ENCODE peak calls at places on chromosomes 3 and 15, in six cellular contexts. B is transverse colon; Y is CD8-positive, alpha-beta memory T cell; S is left ventricle myocardium inferior; C is GM23248; N is ascending aorta. R is an unnamed sample. For H3K9me3, H3K4me1 and H3K27me3, the result is how much of the 10 kb centered on the place peaks cover.

GRCh38 chr15:68894208-68894607 is 36.1 kb upstream of the SPESP1 start:
- DNase-seq in B (no peak), Y (no peak), S (no peak), C (no peak), N (no peak), R (no peak)

GRCh38 chr15:46297766-46298165 is 662.9 kb downstream of the SQOR start:
- DNase-seq in B (no peak), Y (no peak), S (no peak), C (no peak), N (no peak), R (no peak)

GRCh38 chr3:55720614-55721013 is 233.5 kb upstream of the WNT5A start:
- DNase-seq in B (no peak), Y (no peak), S (no peak), C (peak), N (no peak), R (no peak)

GRCh38 chr15:76064375-76064774 is 4.6 kb downstream of the TMEM266 start:
- DNase-seq in B (no peak), Y (no peak), S (no peak), C (no peak), N (no peak), R (no peak)

GRCh38 chr3:122008166-122008565 is 13.9 kb downstream of the ILDR1 start:
- DNase-seq in B (no peak), Y (no peak), S (no peak), C (no peak), N (no peak), R (no peak)

GRCh38 chr3:169945313-169945712 is 21.3 kb upstream of the SEC62 start:
- DNase-seq in B (peak), Y (no peak), S (peak), C (peak), N (peak), R (no peak)

GRCh38 chr15:101255615-101256350 is 3.9 kb upstream of the CHSY1 start:
- DNase-seq in B (no peak), Y (no peak), S (no peak), C (peak), N (no peak), R (peak)

GRCh38 chr3:52229656-52230055 is 4.2 kb upstream of the TLR9 start:
- DNase-seq in B (no peak), Y (no peak), S (no peak), C (no peak), N (no peak), R (no peak)

GRCh38 chr15:61499371-61499770 is 270.3 kb upstream of the RORA start:
- DNase-seq in B (no peak), Y (no peak), S (no peak), C (no peak), N (no peak), R (no peak)

GRCh38 chr3:10511809-10512494 is 6.6 kb upstream of the ATP2B2 start:
- DNase-seq in B (no peak), Y (no peak), S (no peak), C (peak), N (no peak), R (no peak)

GRCh38 chr15:95868970-95869369 is 461.5 kb upstream of the NR2F2 start:
- DNase-seq in B (no peak), Y (no peak), S (no peak), C (no peak), N (no peak), R (no peak)

GRCh38 chr15:74845581-74845980 is 2.6 kb upstream of the ULK3 start:
- DNase-seq in B (no peak), Y (no peak), S (no peak), C (no peak), N (no peak), R (no peak)

GRCh38 chr3:39261726-39262125 is 18.1 kb downstream of the CX3CR1 start:
- DNase-seq in B (no peak), Y (no peak), S (no peak), C (no peak), N (no peak), R (no peak)

GRCh38 chr3:108879915-108880314 is 57.3 kb downstream of the TRAT1 start:
- DNase-seq in B (no peak), Y (no peak), S (no peak), C (no peak), N (no peak), R (no peak)

GRCh38 chr3:45832691-45833090 is 9.2 kb downstream of the LZTFL1 start:
- DNase-seq in B (no peak), Y (no peak), S (no peak), C (peak), N (no peak), R (no peak)

GRCh38 chr15:23039917-23040281 is 530 bp upstream of the TUBGCP5 start:
- DNase-seq in B (no peak), Y (no peak), S (no peak), C (no peak), N (no peak), R (no peak)

GRCh38 chr15:56339594-56339993 is 25.6 kb upstream of the TEX9 start:
- DNase-seq in B (no peak), Y (no peak), S (no peak), C (peak), N (no peak), R (no peak)

GRCh38 chr3:107752202-107752990 is 229.6 kb downstream of the BBX start:
- DNase-seq in B (no peak), Y (no peak), S (no peak), C (peak), N (no peak), R (no peak)

GRCh38 chr3:177906573-177907229 is 629.5 kb upstream of the KCNMB2 start:
- DNase-seq in B (no peak), Y (no peak), S (no peak), C (peak), N (no peak), R (no peak)

GRCh38 chr3:75138345-75138744 is 523.9 kb upstream of the CNTN3 start:
- DNase-seq in B (no peak), Y (no peak), S (no peak), C (no peak), N (no peak), R (no peak)

GRCh38 chr3:197394464-197395321 is 96.3 kb upstream of the DLG1 start:
- DNase-seq in B (no peak), Y (peak), S (peak), C (peak), N (no peak), R (peak)

GRCh38 chr3:128576290-128576689 is 74.3 kb downstream of the RPN1 start:
- DNase-seq in B (no peak), Y (no peak), S (no peak), C (no peak), N (no peak), R (no peak)

GRCh38 chr15:92400980-92401787 is 7.5 kb downstream of the ST8SIA2 start:
- DNase-seq in B (no peak), Y (no peak), S (no peak), C (no peak), N (no peak), R (no peak)

GRCh38 chr3:122019493-122019892 is 2.6 kb downstream of the ILDR1 start:
- DNase-seq in B (no peak), Y (no peak), S (no peak), C (no peak), N (no peak), R (no peak)

GRCh38 chr15:76439542-76439941 is 103.0 kb downstream of the ISL2 start:
- DNase-seq in B (no peak), Y (no peak), S (no peak), C (no peak), N (no peak), R (no peak)

GRCh38 chr15:44720460-44721185 is 9.3 kb downstream of the B2M start:
- DNase-seq in B (no peak), Y (no peak), S (no peak), C (no peak), N (no peak), R (no peak)

GRCh38 chr15:85792872-85793621 is 1.7 kb downstream of the KLHL25 start:
- DNase-seq in B (no peak), Y (no peak), S (no peak), C (peak), N (no peak), R (no peak)

GRCh38 chr3:115626006-115626409 is 2.7 kb downstream of the GAP43 start:
- DNase-seq in B (no peak), Y (no peak), S (no peak), C (no peak), N (no peak), R (no peak)

GRCh38 chr15:65213241-65213640 is 2.0 kb upstream of the CILP start:
- DNase-seq in B (no peak), Y (no peak), S (no peak), C (peak), N (no peak), R (peak)

DNA sequence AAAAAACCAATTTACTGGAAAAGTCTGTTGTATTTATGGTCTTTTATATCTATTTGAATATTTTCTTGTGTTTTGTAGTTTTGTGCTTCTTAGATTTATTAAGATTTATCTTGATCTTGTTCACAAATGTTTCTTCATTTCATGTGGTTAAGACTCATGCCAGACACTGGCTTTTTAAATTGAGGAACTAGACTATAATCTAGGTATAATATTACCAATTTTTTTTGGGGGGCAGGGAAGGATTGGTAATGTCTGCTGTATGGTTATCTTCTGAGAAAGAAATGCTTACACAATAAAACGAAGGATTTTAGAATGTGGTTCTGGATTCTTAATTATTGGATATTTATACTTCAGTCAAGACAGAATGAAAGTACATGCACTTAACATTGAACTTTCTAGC is 24.9 kb downstream of the AP4E1 start:
- DNase-seq in B (no peak), Y (no peak), S (no peak), C (no peak), N (no peak), R (no peak)
- H3K9me3 ChIP-seq in B (under half), Y (under half), S (under half), C (under half), N (under half), R (under half)

DNA sequence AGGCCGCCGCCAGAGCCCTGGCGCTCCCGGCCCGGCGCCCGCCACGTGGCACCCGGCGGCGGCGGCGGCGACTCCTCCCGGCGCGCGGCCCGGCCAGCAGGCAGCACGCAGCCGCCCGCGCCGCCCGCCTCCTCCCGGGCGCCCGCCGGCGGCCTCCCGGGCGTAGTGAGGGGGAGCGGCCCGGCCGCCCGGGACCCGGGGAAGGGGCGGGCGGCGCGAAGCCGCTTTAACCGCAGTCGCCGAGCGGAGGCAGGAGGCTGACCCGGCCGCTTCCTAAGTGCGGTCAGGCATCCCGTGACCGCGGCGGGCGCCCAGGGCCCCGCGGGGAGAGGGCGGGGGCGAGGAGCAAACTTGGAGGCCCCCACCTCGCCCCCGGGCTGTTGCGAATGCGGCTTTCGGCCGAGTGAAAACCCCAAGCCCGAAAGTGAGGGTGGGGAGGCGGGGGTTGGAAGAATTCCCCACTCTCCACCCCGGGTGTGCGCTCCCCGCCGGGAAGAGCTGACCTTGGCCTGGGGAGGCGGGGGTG is 1.7 kb upstream of the HES1 start:
- DNase-seq in B (peak), Y (peak), S (peak), C (peak), N (no peak), R (peak)
- H3K4me1 ChIP-seq in B (half or more), Y (under half), S (half or more), C (under half), N (under half), R (under half)

GRCh38 chr3:181703701-181704420 is 7.9 kb upstream of the SOX2 start:
- DNase-seq in B (no peak), Y (no peak), S (no peak), C (no peak), N (no peak), R (peak)

GRCh38 chr3:181707980-181708379 is 3.7 kb upstream of the SOX2 start:
- DNase-seq in B (no peak), Y (no peak), S (no peak), C (no peak), N (no peak), R (no peak)

GRCh38 chr3:181704421-181705066 is 7.2 kb upstream of the SOX2 start:
- DNase-seq in B (no peak), Y (no peak), S (no peak), C (no peak), N (no peak), R (no peak)

GRCh38 chr3:181709537-181710279 is 2.0 kb upstream of the SOX2 start:
- DNase-seq in B (peak), Y (peak), S (peak), C (peak), N (no peak), R (peak)

GRCh38 chr3:181705081-181705480 is 6.6 kb upstream of the SOX2 start:
- DNase-seq in B (no peak), Y (no peak), S (no peak), C (no peak), N (no peak), R (no peak)
- H3K27me3 ChIP-seq in B (half or more), Y (half or more), S (half or more), C (half or more), N (under half), R (under half)

GRCh38 chr3:190983875-190984274 is 121.4 kb upstream of the GMNC start:
- DNase-seq in B (no peak), Y (no peak), S (no peak), C (no peak), N (no peak), R (no peak)

GRCh38 chr3:190988102-190988501 is 125.6 kb upstream of the GMNC start:
- DNase-seq in B (no peak), Y (no peak), S (no peak), C (no peak), N (no peak), R (no peak)

GRCh38 chr3:190984502-190985244 is 122.2 kb upstream of the GMNC start:
- DNase-seq in B (no peak), Y (no peak), S (no peak), C (no peak), N (no peak), R (no peak)

GRCh38 chr3:190990898-190991297 is 128.4 kb upstream of the GMNC start:
- DNase-seq in B (no peak), Y (no peak), S (no peak), C (no peak), N (no peak), R (no peak)

GRCh38 chr3:190989213-190989612 is 126.7 kb upstream of the GMNC start:
- DNase-seq in B (no peak), Y (no peak), S (no peak), C (no peak), N (no peak), R (no peak)
- H3K9me3 ChIP-seq in B (under half), Y (under half), S (under half), C (under half), N (under half), R (under half)

GRCh38 chr15:52113246-52113645 is 671 bp upstream of the BCL2L10 start:
- DNase-seq in B (no peak), Y (no peak), S (no peak), C (peak), N (no peak), R (no peak)

GRCh38 chr15:52115598-52116427 is 3.2 kb upstream of the BCL2L10 start:
- DNase-seq in B (no peak), Y (no peak), S (no peak), C (no peak), N (no peak), R (no peak)

GRCh38 chr15:52113708-52114107 is 1.1 kb upstream of the BCL2L10 start:
- DNase-seq in B (no peak), Y (no peak), S (no peak), C (no peak), N (no peak), R (no peak)

GRCh38 chr15:52114656-52115055 is 2.1 kb upstream of the BCL2L10 start:
- DNase-seq in B (no peak), Y (no peak), S (no peak), C (no peak), N (no peak), R (no peak)

DNA sequence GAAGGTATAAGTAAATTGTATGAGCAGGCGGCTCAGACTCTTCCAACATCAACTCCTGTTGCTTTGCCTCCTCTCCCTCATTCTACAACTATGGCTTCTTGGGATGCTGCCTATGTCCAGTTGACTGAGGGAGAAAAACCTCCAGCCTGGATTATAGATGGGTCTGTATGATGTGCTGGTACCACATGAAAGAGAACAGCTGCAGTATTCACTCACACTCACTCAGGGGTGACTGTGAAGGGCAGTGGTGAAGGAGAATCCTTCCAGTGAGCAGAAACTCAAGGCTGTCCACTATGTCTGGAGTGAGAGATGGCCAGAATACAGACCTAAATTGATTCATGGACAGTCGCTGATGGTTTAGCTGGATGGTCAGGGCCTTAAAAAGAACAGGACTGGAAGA is 1.7 kb upstream of the BCL2L10 start:
- DNase-seq in B (no peak), Y (no peak), S (no peak), C (no peak), N (no peak), R (no peak)
- H3K4me1 ChIP-seq in B (under half), Y (under half), S (under half), C (under half), N (under half), R (under half)

DNA sequence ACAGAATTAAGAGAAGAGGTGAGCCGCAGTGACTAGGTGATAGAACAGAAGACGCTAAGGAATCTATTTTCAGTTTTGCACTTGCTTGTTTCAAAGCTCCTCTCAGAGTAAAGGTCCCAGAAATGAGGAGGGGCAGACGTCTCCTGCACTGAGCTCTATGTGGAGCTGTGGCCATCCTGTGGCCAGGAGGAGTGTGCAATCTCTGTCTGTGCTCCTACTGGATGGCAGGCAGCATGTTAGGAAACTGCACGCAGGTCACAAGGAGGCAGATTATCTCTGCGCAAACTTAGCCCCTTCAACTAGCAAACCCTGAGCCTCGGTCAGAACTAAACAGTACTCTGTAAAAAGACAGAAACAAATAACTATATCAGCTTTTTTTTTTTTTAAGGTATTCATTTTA is 31.1 kb upstream of the PPIB start:
- DNase-seq in B (no peak), Y (no peak), S (no peak), C (no peak), N (no peak), R (no peak)
- H3K27me3 ChIP-seq in B (under half), Y (under half), S (under half), C (under half), N (under half), R (under half)

GRCh38 chr15:79918278-79918677 is 21.5 kb upstream of the MTHFS start:
- DNase-seq in B (no peak), Y (no peak), S (no peak), C (no peak), N (no peak), R (no peak)

GRCh38 chr15:79919090-79919748 is 22.4 kb upstream of the MTHFS start:
- DNase-seq in B (no peak), Y (no peak), S (no peak), C (no peak), N (no peak), R (no peak)

GRCh38 chr15:79919749-79920511 is 23.1 kb upstream of the MTHFS start:
- DNase-seq in B (no peak), Y (no peak), S (no peak), C (no peak), N (no peak), R (no peak)

GRCh38 chr15:79916424-79916823 is 19.6 kb upstream of the MTHFS start:
- DNase-seq in B (no peak), Y (no peak), S (no peak), C (no peak), N (no peak), R (no peak)

DNA sequence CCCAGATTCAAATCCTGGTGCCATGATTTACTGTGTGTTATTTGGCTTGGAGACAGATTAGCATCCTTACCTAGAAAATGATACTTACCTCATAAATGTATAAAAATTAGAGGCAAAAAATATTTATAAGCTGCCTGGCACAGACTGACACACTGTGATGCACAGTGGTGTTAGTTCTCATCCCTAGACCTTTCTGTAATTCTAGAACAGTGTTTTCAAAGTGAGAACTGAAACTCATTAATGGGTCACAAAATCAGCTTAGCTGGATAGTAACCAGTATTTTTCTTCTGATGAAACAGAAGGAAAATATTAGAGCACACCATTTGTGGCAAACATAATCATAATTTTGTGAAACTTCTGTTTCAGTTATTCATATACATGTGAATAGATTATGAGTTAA is 17.9 kb upstream of the MTHFS start:
- DNase-seq in B (no peak), Y (no peak), S (no peak), C (no peak), N (no peak), R (no peak)
- H3K9me3 ChIP-seq in B (half or more), Y (under half), S (half or more), C (under half), N (under half), R (under half)

DNA sequence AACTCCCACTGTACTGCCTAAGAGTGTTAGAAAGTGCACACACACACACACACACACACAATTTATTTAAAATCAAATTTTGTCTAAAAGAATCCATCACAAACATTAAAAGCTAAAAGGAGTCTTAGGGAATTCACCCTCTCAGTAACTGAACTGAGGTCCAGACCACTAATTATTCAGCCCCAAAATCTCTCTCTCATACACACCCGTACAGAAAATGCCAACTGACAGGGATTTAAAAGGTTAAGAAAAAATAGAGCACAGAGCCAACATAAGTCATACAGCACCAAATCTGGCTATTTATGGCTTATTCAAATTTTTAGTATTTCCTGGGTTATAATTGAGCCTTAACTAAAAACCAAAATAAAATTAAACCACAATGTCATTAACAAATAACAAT is 20.7 kb downstream of the GBE1 start:
- DNase-seq in B (no peak), Y (no peak), S (no peak), C (no peak), N (no peak), R (no peak)
- H3K4me1 ChIP-seq in B (under half), Y (under half), S (half or more), C (half or more), N (under half), R (under half)

GRCh38 chr15:89400997-89401590 is 66.5 kb upstream of the POLG start:
- DNase-seq in B (no peak), Y (no peak), S (no peak), C (no peak), N (no peak), R (no peak)
- H3K27me3 ChIP-seq in B (half or more), Y (half or more), S (half or more), C (half or more), N (under half), R (under half)

R was measured in right cardiac atrium.